ENCODE peak calls at places on chromosomes 7 and 10, in seven cellular contexts. N is fibroblast of lung, D is left ventricle myocardium inferior, I is tibial artery, J is brain microvascular endothelial cell, F is endodermal cell, S is AG04449. A is an unnamed sample.

GRCh38 chr7:81990395-81990794 is 220.5 kb upstream of the HGF start:
- DNase-seq in F (no peak), S (no peak), J (peak; percentile 6), D (no peak), I (no peak), N (peak; percentile 11), A (peak; percentile 8)

GRCh38 chr10:79229081-79229541 is 118.2 kb upstream of the PPIF start:
- DNase-seq in S (no peak), I (no peak), N (no peak), F (peak; percentile 70), D (no peak), J (no peak), A (no peak)

GRCh38 chr10:46523881-46524470 is 32.5 kb downstream of the GPRIN2 start:
- DNase-seq in D (peak; percentile 12), S (peak; percentile 66), N (peak; percentile 78), J (peak; percentile 97), I (peak; percentile 67), F (peak; percentile 48), A (peak; percentile 70)

GRCh38 chr7:45924283-45924682 is 3.2 kb upstream of the IGFBP3 start:
- DNase-seq in S (no peak), N (peak; percentile 61), F (no peak), J (peak; percentile 84), D (no peak), I (no peak), A (peak; percentile 92)

GRCh38 chr7:54680377-54681005 is 78.5 kb downstream of the SEC61G start:
- DNase-seq in F (no peak), D (no peak), N (no peak), I (no peak), S (no peak), J (no peak), A (no peak)

GRCh38 chr10:70615784-70616511 is 13.4 kb upstream of the PRF1 start:
- DNase-seq in I (no peak), J (no peak), D (no peak), F (no peak), N (no peak), S (no peak), A (peak; percentile 9)

GRCh38 chr7:19066109-19066508 is 51.3 kb downstream of the TWIST1 start:
- DNase-seq in I (no peak), N (no peak), J (no peak), S (no peak), D (no peak), F (no peak), A (peak; percentile 46)

GRCh38 chr7:43248961-43249807 is 136.7 kb downstream of the HECW1 start:
- DNase-seq in F (no peak), D (no peak), S (peak; percentile 28), N (peak; percentile 83), I (no peak), J (peak; percentile 52), A (peak; percentile 65)

GRCh38 chr10:61904711-61905445 is 3.4 kb downstream of the ARID5B start:
- DNase-seq in J (peak; percentile 66), N (peak; percentile 72), F (peak; percentile 57), D (no peak), S (no peak), I (no peak), A (peak; percentile 67)

GRCh38 chr7:50834136-50834535 is 51.4 kb upstream of the GRB10 start:
- DNase-seq in N (no peak), D (no peak), S (no peak), F (no peak), I (no peak), J (no peak), A (no peak)

GRCh38 chr10:35606423-35606822 is 1.3 kb downstream of the GJD4 start:
- DNase-seq in J (no peak), F (no peak), D (no peak), I (no peak), N (peak; percentile 75), S (no peak), A (peak; percentile 29)

GRCh38 chr10:43251664-43252165 is 15.2 kb downstream of the RASGEF1A start:
- DNase-seq in I (peak; percentile 63), D (no peak), J (no peak), N (no peak), S (no peak), F (no peak), A (no peak)

GRCh38 chr10:69504576-69505250 is 53.4 kb downstream of the TSPAN15 start:
- DNase-seq in S (no peak), D (no peak), J (no peak), N (no peak), F (peak; percentile 38), I (peak; percentile 54), A (no peak)

GRCh38 chr7:130930260-130930659 is 196.3 kb upstream of the KLF14 start:
- DNase-seq in F (no peak), D (no peak), S (no peak), J (no peak), I (no peak), N (no peak), A (no peak)

GRCh38 chr10:71396084-71396713 is 521 bp upstream of the CDH23 start:
- DNase-seq in N (peak; percentile 6), F (peak; percentile 90), J (no peak), S (no peak), I (no peak), D (peak; percentile 66), A (no peak)

GRCh38 chr7:17598846-17599245 is 300.4 kb downstream of the AHR start:
- DNase-seq in S (no peak), J (no peak), D (no peak), I (no peak), F (no peak), N (no peak), A (peak; percentile 22)

GRCh38 chr7:157936976-157937375 is 600.2 kb downstream of the DNAJB6 start:
- DNase-seq in S (no peak), N (no peak), F (no peak), I (no peak), D (no peak), J (no peak), A (no peak)

GRCh38 chr7:134480202-134480601 is 21.3 kb upstream of the AKR1B1 start:
- DNase-seq in N (no peak), D (no peak), F (no peak), J (no peak), S (no peak), I (no peak), A (no peak)

GRCh38 chr7:18117482-18117881 is 89.8 kb upstream of the PRPS1L1 start:
- DNase-seq in N (no peak), J (peak; percentile 67), S (no peak), I (no peak), F (no peak), D (no peak), A (peak; percentile 36)

GRCh38 chr10:2866569-2866968 is 200.8 kb upstream of the PFKP start:
- DNase-seq in N (no peak), J (no peak), S (no peak), D (no peak), I (no peak), F (peak; percentile 63), A (no peak)

GRCh38 chr7:33706666-33707194 is 198.6 kb upstream of the BMPER start:
- DNase-seq in F (no peak), I (no peak), S (no peak), J (no peak), N (no peak), D (no peak), A (peak; percentile 41)

GRCh38 chr10:56782503-56782902 is 421.4 kb upstream of the ZWINT start:
- DNase-seq in J (no peak), F (no peak), S (no peak), I (no peak), D (no peak), N (no peak), A (no peak)

GRCh38 chr7:11988186-11988585 is 156.2 kb upstream of the THSD7A start:
- DNase-seq in N (no peak), J (no peak), S (no peak), D (no peak), I (no peak), F (no peak), A (no peak)

DNA sequence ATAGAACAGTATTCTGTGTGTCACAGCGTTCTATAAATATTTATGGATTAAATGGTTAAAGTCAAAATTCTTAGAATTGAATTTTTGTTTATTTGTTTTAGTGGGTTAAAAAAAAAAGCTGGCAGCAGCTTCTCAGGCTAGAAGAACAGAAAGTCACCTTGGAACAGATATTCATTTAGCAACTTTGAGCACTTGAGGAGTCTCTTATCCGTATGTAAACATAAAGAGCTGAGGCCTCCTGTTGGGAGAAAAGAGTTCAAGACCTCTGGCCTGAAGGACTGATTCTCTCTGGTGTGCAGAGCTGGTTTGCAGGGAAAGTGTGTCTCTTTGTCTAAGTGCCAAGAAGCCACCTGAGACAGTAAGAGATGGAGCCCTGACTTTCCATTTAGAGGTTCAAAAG is 109.9 kb downstream of the HERPUD2 start:
- DNase-seq in N (no peak), J (no peak), S (no peak), D (no peak), I (no peak), F (no peak), A (no peak)
- H3K4me3 ChIP-seq in N (no peak overlapping the region), J (no peak overlapping the region), S (no peak overlapping the region), D (no peak overlapping the region), I (no peak overlapping the region), F (no peak overlapping the region), A (no peak overlapping the region)

GRCh38 chr10:11262210-11263038 is 244.8 kb downstream of the CELF2 start:
- DNase-seq in F (no peak), I (no peak), J (no peak), S (no peak), N (no peak), D (no peak), A (no peak)

GRCh38 chr10:11261143-11261542 is 243.5 kb downstream of the CELF2 start:
- DNase-seq in N (no peak), J (no peak), D (no peak), I (no peak), S (no peak), F (no peak), A (no peak)

GRCh38 chr10:11263039-11263345 is 245.3 kb downstream of the CELF2 start:
- DNase-seq in S (no peak), I (no peak), N (no peak), J (no peak), F (no peak), D (no peak), A (no peak)

GRCh38 chr10:11261687-11262086 is 244.0 kb downstream of the CELF2 start:
- DNase-seq in D (no peak), F (no peak), S (no peak), J (no peak), N (no peak), I (no peak), A (no peak)

DNA sequence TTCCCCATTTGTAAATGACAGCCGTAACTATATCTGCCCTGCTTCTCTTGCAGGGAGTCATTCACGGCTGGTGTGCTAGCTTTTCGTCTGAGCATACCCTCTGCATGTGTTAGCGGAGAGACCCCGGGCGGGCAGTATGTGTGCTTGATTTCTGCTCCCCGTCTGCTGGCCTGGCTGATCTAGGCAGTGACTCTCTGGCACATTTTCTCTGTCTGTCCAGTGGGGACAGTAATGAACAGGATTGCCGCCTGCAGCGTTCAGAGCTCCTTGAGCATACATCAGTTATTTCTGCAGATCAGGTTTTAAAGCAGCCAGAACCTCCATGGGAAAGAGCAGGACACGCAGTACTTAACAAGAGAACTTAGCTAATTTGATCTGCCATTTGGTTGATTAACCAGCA is 242.5 kb downstream of the CELF2 start:
- DNase-seq in F (no peak), S (no peak), N (no peak), D (no peak), I (no peak), J (no peak), A (no peak)
- TF ChIP-seq CTCF in F (peak; percentile 18), S (no peak), N (peak; percentile 1), D (peak; percentile 23), I (no peak), J (peak; percentile 23), A (no peak)

GRCh38 chr10:92901819-92902234 is 53.5 kb downstream of the EXOC6 start:
- DNase-seq in F (no peak), S (no peak), J (no peak), D (no peak), N (no peak), I (no peak), A (no peak)
- H3K4me3 ChIP-seq in F (no peak overlapping the region), S (no peak overlapping the region), J (no peak overlapping the region), D (no peak overlapping the region), N (no peak overlapping the region), I (no peak overlapping the region), A (no peak overlapping the region)

GRCh38 chr7:99837649-99838361 is 10.0 kb downstream of the CYP3A43 start:
- DNase-seq in D (no peak), J (no peak), S (no peak), F (no peak), I (no peak), N (peak; percentile 9), A (peak; percentile 8)
- TF ChIP-seq CTCF in D (peak; percentile 21), J (no peak), S (no peak), F (no peak), I (no peak), N (no peak), A (peak; percentile 16)

A was measured in AG10803.